ENCODE peak calls at places on chromosomes 5 and 9, in four cellular contexts. Y is naive thymus-derived CD4-positive, alpha-beta T cell; E is heart left ventricle; N is GM23338. D is an unnamed sample. For H3K4me1 and H3K36me3, the result is how much of the 10 kb centered on the place peaks cover.

GRCh38 chr9:94853887-94854286 is 127.4 kb downstream of the AOPEP start:
- DNase-seq in E (no peak), Y (no peak), N (no peak), D (no peak)

GRCh38 chr5:88263349-88263748 is 5.3 kb downstream of the TMEM161B start:
- DNase-seq in Y (no peak), N (no peak), E (no peak), D (no peak)

GRCh38 chr9:4141201-4141750 is 158.6 kb downstream of the GLIS3 start:
- DNase-seq in Y (no peak), E (no peak), N (no peak), D (no peak)

GRCh38 chr5:56917534-56917933 is 8.1 kb downstream of the SETD9 start:
- DNase-seq in Y (no peak), E (no peak), N (no peak), D (no peak)

GRCh38 chr9:78215706-78216105 is 20.2 kb upstream of the CEP78 start:
- DNase-seq in Y (no peak), N (no peak), E (no peak), D (no peak)

GRCh38 chr9:87427851-87428506 is 69.7 kb upstream of the DAPK1 start:
- DNase-seq in N (no peak), Y (no peak), E (no peak), D (no peak)

GRCh38 chr9:112751059-112751795 is 667 bp downstream of the SNX30 start:
- DNase-seq in Y (no peak), E (peak), N (peak), D (peak)

GRCh38 chr9:34612788-34613390 is 992 bp upstream of the RPP25L start:
- DNase-seq in E (peak), Y (peak), N (peak), D (peak)

GRCh38 chr5:173340451-173340850 is 12.2 kb upstream of the STC2 start:
- DNase-seq in E (no peak), Y (no peak), N (no peak), D (no peak)

GRCh38 chr5:169861934-169862333 is 118.4 kb downstream of the INSYN2B start:
- DNase-seq in Y (no peak), N (no peak), E (no peak), D (no peak)

GRCh38 chr9:105663914-105664313 is 1.7 kb downstream of the TAL2 start:
- DNase-seq in N (no peak), E (no peak), Y (no peak), D (no peak)

GRCh38 chr9:121780641-121781040 is 129.2 kb downstream of the DAB2IP start:
- DNase-seq in Y (no peak), E (no peak), N (no peak), D (no peak)

GRCh38 chr5:150506571-150507282 is 1.2 kb upstream of the NDST1 start:
- DNase-seq in E (no peak), Y (no peak), N (no peak), D (no peak)

GRCh38 chr5:65100846-65101678 is 332.3 kb downstream of the CWC27 start:
- DNase-seq in E (peak), Y (no peak), N (peak), D (no peak)

GRCh38 chr5:23139338-23140171 is 286.4 kb upstream of the CDH12 start:
- DNase-seq in N (peak), Y (no peak), E (no peak), D (no peak)

GRCh38 chr9:125446581-125447094 is 185.0 kb downstream of the GAPVD1 start:
- DNase-seq in E (no peak), N (no peak), Y (no peak), D (no peak)

GRCh38 chr5:178287091-178287790 is 54.6 kb upstream of the PHYKPL start:
- DNase-seq in E (no peak), Y (no peak), N (no peak), D (no peak)

GRCh38 chr9:76887003-76887821 is 18.7 kb downstream of the PRUNE2 start:
- DNase-seq in Y (no peak), N (no peak), E (no peak), D (no peak)
- H3K4me1 ChIP-seq in Y (under half), N (under half), E (under half), D (under half)

DNA sequence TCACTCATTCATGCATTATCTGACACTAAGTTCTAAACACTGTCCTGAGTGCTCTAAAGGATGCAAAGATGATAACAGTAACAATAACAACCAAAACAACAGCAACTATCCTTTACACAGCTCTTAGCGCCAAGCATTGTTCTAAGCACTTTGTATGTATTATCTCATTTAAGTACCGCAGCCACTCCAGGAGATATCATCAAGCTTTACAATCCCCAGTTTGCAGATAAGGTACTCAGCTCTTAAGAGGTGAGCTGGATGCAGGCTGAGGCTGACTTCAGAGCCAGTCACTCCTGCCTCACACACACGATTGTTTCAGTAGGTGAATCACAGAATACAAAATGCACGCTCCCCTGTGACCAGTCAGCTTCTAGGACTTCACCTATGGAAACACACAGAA is 141.8 kb downstream of the PAX5 start:
- DNase-seq in N (no peak), Y (no peak), E (no peak), D (no peak)
- H3K36me3 ChIP-seq in N (under half), Y (under half), E (under half), D (under half)

GRCh38 chr5:148972958-148973357 is 89.9 kb downstream of the SH3TC2 start:
- DNase-seq in E (peak), Y (no peak), N (no peak), D (no peak)

GRCh38 chr5:148970876-148971275 is 92.0 kb downstream of the SH3TC2 start:
- DNase-seq in E (no peak), N (no peak), Y (no peak), D (no peak)

GRCh38 chr5:148973455-148973854 is 89.4 kb downstream of the SH3TC2 start:
- DNase-seq in N (no peak), E (no peak), Y (no peak), D (no peak)

GRCh38 chr5:148970228-148970627 is 92.6 kb downstream of the SH3TC2 start:
- DNase-seq in Y (no peak), N (peak), E (no peak), D (no peak)

GRCh38 chr5:148972396-148972795 is 90.5 kb downstream of the SH3TC2 start:
- DNase-seq in N (no peak), E (no peak), Y (no peak), D (no peak)
- H3K4me1 ChIP-seq in N (under half), E (under half), Y (under half), D (under half)

GRCh38 chr9:19120846-19121245 is 6.4 kb downstream of the PLIN2 start:
- DNase-seq in Y (no peak), N (no peak), E (no peak), D (no peak)
- H3K36me3 ChIP-seq in Y (half or more), N (under half), E (half or more), D (half or more)